ENCODE peak calls at places on chromosomes 7 and 10, in four cellular contexts. W, L, U and Z are unnamed samples. For H3K36me3, the result is how much of the 10 kb centered on the place peaks cover.

GRCh38 chr10:96125142-96125515 is 5.0 kb upstream of the ZNF518A start:
- DNase-seq in W (no peak), L (no peak), U (no peak), Z (no peak)

GRCh38 chr7:130912086-130912909 is 178.3 kb upstream of the KLF14 start:
- DNase-seq in W (no peak), L (no peak), U (peak), Z (no peak)

GRCh38 chr10:14880201-14880600 is 1.5 kb downstream of the SUV39H2 start:
- DNase-seq in W (no peak), L (no peak), U (peak), Z (no peak)

GRCh38 chr10:119776536-119776935 is 50.7 kb downstream of the INPP5F start:
- DNase-seq in W (no peak), L (no peak), U (peak), Z (no peak)

GRCh38 chr7:100200693-100201092 is 19.1 kb upstream of the PVRIG start:
- DNase-seq in W (no peak), L (no peak), U (no peak), Z (peak)

GRCh38 chr7:123460616-123461015 is 73.8 kb downstream of the IQUB start:
- DNase-seq in W (no peak), L (no peak), U (peak), Z (no peak)

GRCh38 chr10:109902992-109903947 is 20.0 kb downstream of the XPNPEP1 start:
- DNase-seq in W (no peak), L (peak), U (no peak), Z (no peak)

GRCh38 chr7:136064098-136064497 is 86.9 kb upstream of the MTPN start:
- DNase-seq in W (no peak), L (no peak), U (no peak), Z (no peak)

GRCh38 chr10:91022924-91023707 is 102.2 kb upstream of the ANKRD1 start:
- DNase-seq in W (no peak), L (no peak), U (no peak), Z (no peak)

GRCh38 chr10:90871279-90871760 is 454 bp upstream of the RPP30 start:
- DNase-seq in W (peak), L (peak), U (peak), Z (peak)

GRCh38 chr10:128697437-128697836 is 571.2 kb upstream of the MKI67 start:
- DNase-seq in W (no peak), L (no peak), U (no peak), Z (no peak)

GRCh38 chr7:157612664-157613561 is 276.1 kb downstream of the DNAJB6 start:
- DNase-seq in W (no peak), L (no peak), U (no peak), Z (peak)

GRCh38 chr7:47310020-47310419 is 271.9 kb downstream of the TNS3 start:
- DNase-seq in W (no peak), L (no peak), U (no peak), Z (no peak)

GRCh38 chr7:47314728-47315601 is 266.9 kb downstream of the TNS3 start:
- DNase-seq in W (peak), L (no peak), U (peak), Z (peak)

GRCh38 chr7:47311891-47312290 is 270.0 kb downstream of the TNS3 start:
- DNase-seq in W (no peak), L (no peak), U (no peak), Z (no peak)

GRCh38 chr7:47314248-47314647 is 267.7 kb downstream of the TNS3 start:
- DNase-seq in W (no peak), L (no peak), U (no peak), Z (no peak)

GRCh38 chr7:47313564-47313963 is 268.3 kb downstream of the TNS3 start:
- DNase-seq in W (no peak), L (no peak), U (no peak), Z (peak)
- H3K36me3 ChIP-seq in W (under half), L (under half), U (under half), Z (under half)

GRCh38 chr7:46192191-46192590 is 271.1 kb upstream of the IGFBP3 start:
- DNase-seq in W (no peak), L (no peak), U (peak), Z (no peak)
- H3K9ac ChIP-seq in W (no peak), L (no peak), U (no peak), Z (no peak)

DNA sequence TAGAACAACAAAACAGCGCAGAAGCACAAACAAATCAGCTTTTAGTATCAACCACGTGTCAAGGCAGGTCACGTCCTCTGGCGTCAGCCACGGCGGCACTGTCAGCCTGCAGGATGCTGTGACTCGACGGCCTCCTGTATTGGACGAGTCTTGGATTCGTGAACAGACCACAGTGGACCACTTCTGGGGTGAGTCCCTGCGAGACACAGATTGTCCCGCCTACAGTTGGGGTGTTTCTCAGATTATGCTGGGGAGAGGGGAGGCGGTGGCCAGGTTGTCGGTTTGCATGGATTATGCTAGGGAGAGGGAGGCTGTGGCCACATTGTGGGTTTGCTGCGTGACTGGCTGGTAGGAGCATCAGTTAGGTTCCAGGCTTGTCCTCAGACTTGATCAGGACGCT is 9.7 kb downstream of the SUN1 start:
- DNase-seq in W (no peak), L (no peak), U (no peak), Z (no peak)
- H3K36me3 ChIP-seq in W (half or more), L (under half), U (under half), Z (under half)

GRCh38 chr7:28575241-28575643 is 162.9 kb downstream of the CREB5 start:
- DNase-seq in W (peak), L (no peak), U (peak), Z (no peak)

GRCh38 chr7:28573059-28573553 is 160.8 kb downstream of the CREB5 start:
- DNase-seq in W (no peak), L (no peak), U (peak), Z (peak)

GRCh38 chr7:28571405-28571804 is 159.1 kb downstream of the CREB5 start:
- DNase-seq in W (no peak), L (no peak), U (no peak), Z (no peak)

GRCh38 chr7:28572321-28573058 is 160.2 kb downstream of the CREB5 start:
- DNase-seq in W (no peak), L (no peak), U (no peak), Z (peak)

GRCh38 chr7:28573751-28574295 is 161.5 kb downstream of the CREB5 start:
- DNase-seq in W (no peak), L (no peak), U (peak), Z (no peak)
- H3K9ac ChIP-seq in W (no peak), L (no peak), U (no peak), Z (no peak)

DNA sequence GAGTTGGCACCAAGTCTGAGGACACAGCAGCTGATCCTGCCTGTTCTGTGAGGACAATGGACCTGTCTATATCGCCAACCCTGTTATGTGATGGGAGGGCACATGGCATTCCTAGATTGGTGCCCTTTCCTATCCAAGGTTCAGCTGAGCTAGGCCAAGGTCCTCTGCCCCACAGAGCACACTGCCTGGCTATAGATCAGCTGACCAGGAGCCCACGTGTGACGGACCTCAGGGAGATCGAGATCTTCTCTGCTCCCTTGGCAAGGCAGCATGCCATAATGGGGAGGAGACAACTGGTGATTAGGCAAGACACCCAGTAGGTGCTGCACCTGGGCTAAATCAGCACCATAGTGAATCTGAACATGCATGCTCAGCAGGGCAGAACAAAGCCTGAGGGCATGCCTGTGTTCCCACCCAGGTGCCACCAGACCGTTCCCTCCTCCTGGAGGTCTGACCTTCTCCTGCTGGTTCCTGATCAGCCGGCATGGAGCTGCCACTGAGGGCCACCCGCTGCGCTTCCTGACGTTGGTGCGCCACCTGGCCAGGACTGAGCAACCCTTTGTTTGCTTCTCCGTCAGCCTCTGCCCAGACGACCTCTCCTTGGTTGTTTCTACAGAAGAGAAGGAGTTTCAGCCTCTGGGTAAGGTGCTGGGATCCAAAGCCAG is 93.7 kb downstream of the WDFY4 start:
- DNase-seq in W (no peak), L (no peak), U (no peak), Z (no peak)
- H3K36me3 ChIP-seq in W (under half), L (under half), U (under half), Z (under half)

GRCh38 chr10:688287-688620 is 1.2 kb downstream of the DIP2C start:
- DNase-seq in W (no peak), L (no peak), U (no peak), Z (no peak)
- H3K9ac ChIP-seq in W (peak), L (no peak), U (peak), Z (peak)